ENCODE peak calls at places on chromosomes 5 and 9, in four cellular contexts. I is tibial artery, S is tibial nerve, A is dorsolateral prefrontal cortex. P is an unnamed sample.
A peak's percentile ranks its signal among the peaks of the same experiment; 100 is the strongest.

GRCh38 chr5:98341711-98342042 is 431.8 kb upstream of the RGMB start:
- DNase-seq in I (no peak), S (no peak), A (no peak), P (no peak)

GRCh38 chr5:337565-338130 is 16.1 kb downstream of the AHRR start:
- DNase-seq in I (no peak), S (no peak), A (no peak), P (no peak)

GRCh38 chr5:77908787-77909186 is 132.6 kb upstream of the TBCA start:
- DNase-seq in I (no peak), S (no peak), A (no peak), P (no peak)

GRCh38 chr5:112614285-112614684 is 123.4 kb upstream of the APC start:
- DNase-seq in I (no peak), S (no peak), A (no peak), P (no peak)

GRCh38 chr9:119369670-119370366 is 583 bp upstream of the BRINP1 start:
- DNase-seq in I (no peak), S (no peak), A (no peak), P (no peak)

GRCh38 chr5:5456858-5457257 is 34.4 kb downstream of the ICE1 start:
- DNase-seq in I (no peak), S (no peak), A (no peak), P (no peak)

GRCh38 chr9:76576344-76576743 is 117.4 kb downstream of the GCNT1 start:
- DNase-seq in I (peak; percentile 53), S (no peak), A (no peak), P (peak; percentile 54)

GRCh38 chr5:96468956-96469355 is 35.9 kb upstream of the PCSK1 start:
- DNase-seq in I (no peak), S (no peak), A (no peak), P (no peak)

GRCh38 chr9:77502568-77502967 is 145.6 kb downstream of the GNA14 start:
- DNase-seq in I (no peak), S (no peak), A (no peak), P (no peak)

GRCh38 chr9:70374962-70375618 is 39.4 kb downstream of the KLF9 start:
- DNase-seq in I (no peak), S (no peak), A (no peak), P (no peak)

GRCh38 chr9:33082538-33083326 is 6.3 kb upstream of the SMU1 start:
- DNase-seq in I (peak; percentile 41), S (no peak), A (no peak), P (no peak)

GRCh38 chr9:20618361-20618799 is 3.9 kb downstream of the MLLT3 start:
- DNase-seq in I (no peak), S (no peak), A (no peak), P (no peak)

GRCh38 chr9:114588671-114589526 is 1.3 kb downstream of the ATP6V1G1 start:
- DNase-seq in I (no peak), S (no peak), A (no peak), P (no peak)

GRCh38 chr5:122300968-122301367 is 11.1 kb upstream of the SNCAIP start:
- DNase-seq in I (no peak), S (no peak), A (no peak), P (no peak)

GRCh38 chr9:36152741-36153438 is 16.3 kb upstream of the CCIN start:
- DNase-seq in I (no peak), S (no peak), A (no peak), P (no peak)
- TF ChIP-seq CTCF in I (no peak), S (no peak), A (no peak), P (no peak)

DNA sequence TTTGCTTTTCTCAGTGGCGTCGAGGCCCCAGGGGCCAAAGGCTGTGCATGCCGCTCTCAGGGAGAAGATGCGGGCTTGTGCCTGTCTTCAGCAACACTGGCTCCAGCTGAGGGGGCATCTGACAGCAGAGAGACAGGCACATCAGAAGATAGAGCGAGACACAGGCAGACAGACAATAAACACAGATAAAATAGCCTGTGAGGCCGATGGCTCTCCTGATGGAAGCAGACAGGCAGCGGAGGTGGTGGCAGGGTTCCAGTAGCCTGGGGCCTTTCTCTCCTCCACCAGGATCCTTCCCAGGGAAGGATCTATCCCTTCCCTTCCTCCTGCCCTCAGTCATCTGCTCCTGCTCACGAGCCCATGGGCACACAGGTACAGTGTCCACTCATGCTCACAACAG is 16.6 kb upstream of the UNC5A start:
- DNase-seq in I (no peak), S (no peak), A (no peak), P (no peak)
- H3K27me3 ChIP-seq in I (peaks cover 73% of the 10 kb centered on the region), S (peaks cover 54% of the 10 kb centered on the region), A (peaks cover 25% of the 10 kb centered on the region), P (peaks cover 3% of the 10 kb centered on the region)

DNA sequence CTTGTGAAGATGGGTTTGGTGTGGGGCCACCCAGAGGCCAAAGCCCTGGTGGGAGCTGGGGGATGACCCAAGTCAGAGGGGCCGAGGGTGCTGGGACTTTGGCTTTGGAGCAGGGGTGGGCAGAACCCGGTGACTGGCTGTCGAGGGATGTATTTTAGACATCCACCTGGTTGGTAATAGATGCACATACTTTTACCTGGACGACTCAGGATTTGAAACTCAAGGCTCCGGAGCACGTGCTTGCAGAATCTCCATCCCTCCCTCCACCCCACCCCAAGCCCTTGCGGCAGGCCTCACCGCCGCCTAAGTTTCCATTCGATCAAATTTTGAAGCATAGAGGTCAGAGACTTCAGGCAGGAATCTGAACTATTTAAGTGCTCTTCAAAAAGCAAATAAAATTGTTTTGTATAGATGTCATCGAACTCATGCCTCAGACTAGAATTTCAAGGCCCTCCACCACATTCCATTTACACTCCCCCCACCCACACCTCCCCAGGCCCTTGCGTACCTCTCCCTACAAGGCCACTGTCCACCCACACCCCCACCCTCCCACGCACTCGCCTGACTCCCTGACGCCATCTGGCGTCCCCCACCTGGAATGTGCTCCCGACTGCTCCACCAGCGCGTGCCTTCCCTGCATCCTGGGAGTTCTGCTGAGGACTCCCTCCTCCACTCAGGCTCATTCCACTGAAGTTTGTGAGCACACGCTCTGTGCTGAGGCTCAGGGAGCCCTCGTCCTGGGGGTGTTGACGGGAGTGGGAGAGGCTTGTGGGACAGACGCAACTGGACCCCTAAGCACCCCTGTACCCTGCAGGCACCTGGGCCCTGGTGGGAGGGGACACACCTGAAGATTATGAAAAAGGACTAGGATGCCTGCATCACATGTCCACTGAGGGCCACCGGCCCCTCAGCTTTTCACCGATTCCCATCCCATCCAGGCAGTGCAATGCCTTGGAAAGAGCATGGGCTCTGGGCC is 56.4 kb upstream of the RPL26L1 start:
- DNase-seq in I (peak; percentile 79), S (peak; percentile 66), A (peak; percentile 62), P (no peak)
- TF ChIP-seq CTCF in I (peak; percentile 32), S (peak; percentile 35), A (peak; percentile 34), P (peak; percentile 28)

GRCh38 chr5:55004728-55005127 is 19.3 kb upstream of the GZMK start:
- DNase-seq in I (no peak), S (no peak), A (no peak), P (no peak)
- H3K27me3 ChIP-seq in I (no peaks in the 10 kb centered on the region), S (no peaks in the 10 kb centered on the region), A (peaks cover 4% of the 10 kb centered on the region), P (no peaks in the 10 kb centered on the region)

GRCh38 chr5:127961764-127962148 is 121.8 kb upstream of the SLC12A2 start:
- DNase-seq in I (no peak), S (no peak), A (no peak), P (no peak)
- TF ChIP-seq CTCF in I (no peak), S (no peak), A (no peak), P (no peak)

DNA sequence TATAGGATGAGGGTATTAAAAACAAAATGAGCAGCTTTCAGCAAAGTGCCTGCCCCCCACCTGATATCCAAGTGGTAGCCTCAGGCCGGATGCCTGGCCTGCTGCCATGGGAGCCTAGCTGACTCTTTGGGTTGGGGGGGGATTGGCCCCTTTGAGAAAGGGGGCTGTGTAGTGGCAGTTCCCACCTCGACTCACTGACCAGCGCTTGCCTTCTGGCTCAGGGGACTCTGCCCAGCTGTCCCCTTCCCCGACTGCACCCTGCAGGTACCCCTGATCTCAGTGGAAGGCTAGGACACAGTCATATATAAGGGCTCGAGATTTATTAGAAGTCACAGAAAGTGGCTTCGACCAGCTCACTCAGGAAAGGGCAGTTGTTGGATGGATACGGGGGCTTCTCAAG is 1.5 kb upstream of the NEUROG1 start:
- DNase-seq in I (no peak), S (no peak), A (no peak), P (no peak)
- H3K27me3 ChIP-seq in I (peaks cover 89% of the 10 kb centered on the region), S (peaks cover 89% of the 10 kb centered on the region), A (peaks cover 91% of the 10 kb centered on the region), P (peaks cover 2% of the 10 kb centered on the region)

DNA sequence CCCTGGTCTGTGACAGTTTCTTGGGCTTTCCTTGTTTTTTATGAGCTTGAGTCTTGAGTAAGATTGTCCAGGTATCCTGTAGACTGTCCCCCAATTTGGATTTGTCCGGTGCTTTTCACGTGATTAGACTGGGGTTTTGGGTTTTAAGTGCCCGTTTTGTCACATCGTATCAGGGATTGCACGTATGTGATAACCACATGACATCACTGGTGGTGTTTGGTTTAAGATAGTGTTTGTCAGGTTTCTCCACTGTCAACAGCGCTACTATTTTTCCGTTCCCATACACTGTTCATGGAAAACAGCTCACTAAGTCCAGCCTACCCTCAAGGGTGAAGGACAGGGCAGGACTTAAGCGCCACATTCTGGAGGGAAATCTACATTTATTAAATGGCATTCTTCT is 39.7 kb downstream of the LMNB1 start:
- DNase-seq in I (no peak), S (no peak), A (no peak), P (no peak)
- TF ChIP-seq CTCF in I (no peak), S (no peak), A (no peak), P (no peak)

GRCh38 chr9:116327702-116328440 is 174.3 kb downstream of the PAPPA start:
- DNase-seq in I (no peak), S (no peak), A (no peak), P (no peak)

GRCh38 chr9:116333254-116333653 is 179.7 kb downstream of the PAPPA start:
- DNase-seq in I (no peak), S (no peak), A (no peak), P (no peak)

GRCh38 chr9:116332090-116332489 is 178.5 kb downstream of the PAPPA start:
- DNase-seq in I (no peak), S (no peak), A (no peak), P (no peak)

GRCh38 chr9:116329470-116329869 is 175.9 kb downstream of the PAPPA start:
- DNase-seq in I (no peak), S (no peak), A (no peak), P (no peak)

DNA sequence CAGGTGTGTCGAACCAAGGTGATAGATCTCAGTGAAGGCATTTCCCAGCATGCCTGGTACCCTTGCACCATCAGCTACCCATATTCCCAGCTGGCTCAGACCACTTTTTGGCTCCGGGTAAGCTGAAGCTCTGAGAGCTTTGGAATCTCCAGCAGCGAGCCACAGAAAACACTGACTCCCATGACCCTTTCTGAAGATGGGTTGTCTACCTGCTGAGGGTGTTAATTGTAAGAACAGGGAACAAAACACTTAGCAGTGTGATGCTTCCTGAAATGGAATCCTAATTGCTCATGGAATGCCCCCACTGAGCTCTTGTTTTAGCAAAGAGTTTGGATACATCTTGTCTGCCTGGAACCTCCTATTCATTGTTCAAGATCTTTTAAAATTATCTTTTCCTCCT is 177.7 kb downstream of the PAPPA start:
- DNase-seq in I (no peak), S (no peak), A (no peak), P (no peak)
- H3K27me3 ChIP-seq in I (no peaks in the 10 kb centered on the region), S (no peaks in the 10 kb centered on the region), A (peaks cover 11% of the 10 kb centered on the region), P (no peaks in the 10 kb centered on the region)

GRCh38 chr9:93038918-93039317 is 19.6 kb upstream of the SUSD3 start:
- DNase-seq in I (no peak), S (no peak), A (no peak), P (no peak)
- TF ChIP-seq CTCF in I (no peak), S (no peak), A (no peak), P (no peak)